ENCODE peak calls at places on chromosome 21, in nine cellular contexts. One of them, this sample, is unnamed.

GRCh38 chr21:14685568-14685967 is 139.5 kb upstream of the SAMSN1 start:
- DNase-seq in neural progenitor cell: no peak
- DNase-seq in left lung: no peak
- DNase-seq in choroid plexus epithelial cell: peak; percentile 11
- DNase-seq in ascending aorta: no peak
- DNase-seq in stomach: no peak
- DNase-seq in fibroblast of pulmonary artery: no peak
- DNase-seq in HFF-Myc: no peak
- DNase-seq in fibroblast of the aortic adventitia: no peak
- DNase-seq in this sample: no peak

GRCh38 chr21:37742115-37742514 is 174.1 kb downstream of the KCNJ6 start:
- DNase-seq in neural progenitor cell: no peak
- DNase-seq in left lung: no peak
- DNase-seq in choroid plexus epithelial cell: no peak
- DNase-seq in ascending aorta: no peak
- DNase-seq in stomach: no peak
- DNase-seq in fibroblast of pulmonary artery: no peak
- DNase-seq in HFF-Myc: no peak
- DNase-seq in fibroblast of the aortic adventitia: no peak
- DNase-seq in this sample: no peak

GRCh38 chr21:15437873-15438272 is 291.9 kb upstream of the USP25 start:
- DNase-seq in neural progenitor cell: no peak
- DNase-seq in left lung: no peak
- DNase-seq in choroid plexus epithelial cell: peak; percentile 75
- DNase-seq in ascending aorta: no peak
- DNase-seq in stomach: no peak
- DNase-seq in fibroblast of pulmonary artery: peak; percentile 57
- DNase-seq in HFF-Myc: peak; percentile 30
- DNase-seq in fibroblast of the aortic adventitia: peak; percentile 60
- DNase-seq in this sample: no peak

GRCh38 chr21:19034041-19034440 is 630.5 kb upstream of the TMPRSS15 start:
- DNase-seq in neural progenitor cell: no peak
- DNase-seq in left lung: no peak
- DNase-seq in choroid plexus epithelial cell: no peak
- DNase-seq in ascending aorta: no peak
- DNase-seq in stomach: no peak
- DNase-seq in fibroblast of pulmonary artery: no peak
- DNase-seq in HFF-Myc: no peak
- DNase-seq in fibroblast of the aortic adventitia: no peak
- DNase-seq in this sample: no peak

GRCh38 chr21:31363720-31364119 is 19.7 kb upstream of the TIAM1 start:
- DNase-seq in neural progenitor cell: no peak
- DNase-seq in left lung: no peak
- DNase-seq in choroid plexus epithelial cell: peak; percentile 50
- DNase-seq in ascending aorta: no peak
- DNase-seq in stomach: no peak
- DNase-seq in fibroblast of pulmonary artery: no peak
- DNase-seq in HFF-Myc: no peak
- DNase-seq in fibroblast of the aortic adventitia: no peak
- DNase-seq in this sample: no peak

GRCh38 chr21:16377857-16378256 is 648.1 kb downstream of the USP25 start:
- DNase-seq in neural progenitor cell: no peak
- DNase-seq in left lung: no peak
- DNase-seq in choroid plexus epithelial cell: no peak
- DNase-seq in ascending aorta: no peak
- DNase-seq in stomach: no peak
- DNase-seq in fibroblast of pulmonary artery: no peak
- DNase-seq in HFF-Myc: no peak
- DNase-seq in fibroblast of the aortic adventitia: no peak
- DNase-seq in this sample: no peak

GRCh38 chr21:38067086-38067739 is 151.0 kb upstream of the KCNJ6 start:
- DNase-seq in neural progenitor cell: no peak
- DNase-seq in left lung: no peak
- DNase-seq in choroid plexus epithelial cell: no peak
- DNase-seq in ascending aorta: no peak
- DNase-seq in stomach: no peak
- DNase-seq in fibroblast of pulmonary artery: peak; percentile 23
- DNase-seq in HFF-Myc: no peak
- DNase-seq in fibroblast of the aortic adventitia: peak; percentile 6
- DNase-seq in this sample: no peak

GRCh38 chr21:32520885-32521735 is 64.2 kb downstream of the TCP10L start:
- DNase-seq in neural progenitor cell: no peak
- DNase-seq in left lung: peak; percentile 69
- DNase-seq in choroid plexus epithelial cell: peak; percentile 98
- DNase-seq in ascending aorta: no peak
- DNase-seq in stomach: peak; percentile 54
- DNase-seq in fibroblast of pulmonary artery: peak; percentile 99
- DNase-seq in HFF-Myc: peak; percentile 60
- DNase-seq in fibroblast of the aortic adventitia: peak; percentile 99
- DNase-seq in this sample: peak; percentile 63

GRCh38 chr21:29189358-29189757 is 58.9 kb downstream of the MAP3K7CL start:
- DNase-seq in neural progenitor cell: no peak
- DNase-seq in left lung: no peak
- DNase-seq in choroid plexus epithelial cell: peak; percentile 50
- DNase-seq in ascending aorta: no peak
- DNase-seq in stomach: no peak
- DNase-seq in fibroblast of pulmonary artery: no peak
- DNase-seq in HFF-Myc: no peak
- DNase-seq in fibroblast of the aortic adventitia: no peak
- DNase-seq in this sample: no peak

GRCh38 chr21:33514234-33514633 is 22.7 kb upstream of the DNAJC28 start:
- DNase-seq in neural progenitor cell: no peak
- DNase-seq in left lung: no peak
- DNase-seq in choroid plexus epithelial cell: peak; percentile 58
- DNase-seq in ascending aorta: no peak
- DNase-seq in stomach: no peak
- DNase-seq in fibroblast of pulmonary artery: peak; percentile 43
- DNase-seq in HFF-Myc: no peak
- DNase-seq in fibroblast of the aortic adventitia: peak; percentile 45
- DNase-seq in this sample: no peak

GRCh38 chr21:17578162-17578561 is 34.5 kb downstream of the BTG3 start:
- DNase-seq in neural progenitor cell: no peak
- DNase-seq in left lung: no peak
- DNase-seq in choroid plexus epithelial cell: no peak
- DNase-seq in ascending aorta: no peak
- DNase-seq in stomach: no peak
- DNase-seq in fibroblast of pulmonary artery: no peak
- DNase-seq in HFF-Myc: no peak
- DNase-seq in fibroblast of the aortic adventitia: no peak
- DNase-seq in this sample: no peak

GRCh38 chr21:30713786-30714185 is 4.8 kb downstream of the KRTAP21-3 start:
- DNase-seq in neural progenitor cell: no peak
- DNase-seq in left lung: no peak
- DNase-seq in choroid plexus epithelial cell: no peak
- DNase-seq in ascending aorta: no peak
- DNase-seq in stomach: no peak
- DNase-seq in fibroblast of pulmonary artery: no peak
- DNase-seq in HFF-Myc: no peak
- DNase-seq in fibroblast of the aortic adventitia: no peak
- DNase-seq in this sample: no peak

GRCh38 chr21:40846057-40846456 is 901 bp downstream of the DSCAM start:
- DNase-seq in neural progenitor cell: no peak
- DNase-seq in left lung: no peak
- DNase-seq in choroid plexus epithelial cell: no peak
- DNase-seq in ascending aorta: no peak
- DNase-seq in stomach: no peak
- DNase-seq in fibroblast of pulmonary artery: no peak
- DNase-seq in HFF-Myc: no peak
- DNase-seq in fibroblast of the aortic adventitia: no peak
- DNase-seq in this sample: no peak

GRCh38 chr21:15066231-15066577 is 1.4 kb upstream of the NRIP1 start:
- DNase-seq in neural progenitor cell: no peak
- DNase-seq in left lung: no peak
- DNase-seq in choroid plexus epithelial cell: no peak
- DNase-seq in ascending aorta: no peak
- DNase-seq in stomach: no peak
- DNase-seq in fibroblast of pulmonary artery: no peak
- DNase-seq in HFF-Myc: no peak
- DNase-seq in fibroblast of the aortic adventitia: peak; percentile 60
- DNase-seq in this sample: no peak

GRCh38 chr21:31711745-31712144 is 20.2 kb downstream of the SCAF4 start:
- DNase-seq in neural progenitor cell: no peak
- DNase-seq in left lung: no peak
- DNase-seq in choroid plexus epithelial cell: no peak
- DNase-seq in ascending aorta: no peak
- DNase-seq in stomach: no peak
- DNase-seq in fibroblast of pulmonary artery: no peak
- DNase-seq in HFF-Myc: no peak
- DNase-seq in fibroblast of the aortic adventitia: no peak
- DNase-seq in this sample: no peak

GRCh38 chr21:27813750-27814149 is 846.9 kb upstream of the ADAMTS5 start:
- DNase-seq in neural progenitor cell: peak; percentile 2
- DNase-seq in left lung: no peak
- DNase-seq in choroid plexus epithelial cell: no peak
- DNase-seq in ascending aorta: no peak
- DNase-seq in stomach: no peak
- DNase-seq in fibroblast of pulmonary artery: no peak
- DNase-seq in HFF-Myc: no peak
- DNase-seq in fibroblast of the aortic adventitia: no peak
- DNase-seq in this sample: peak; percentile 12

GRCh38 chr21:14917762-14918161 is 147.0 kb downstream of the NRIP1 start:
- DNase-seq in neural progenitor cell: no peak
- DNase-seq in left lung: no peak
- DNase-seq in choroid plexus epithelial cell: no peak
- DNase-seq in ascending aorta: no peak
- DNase-seq in stomach: no peak
- DNase-seq in fibroblast of pulmonary artery: peak; percentile 24
- DNase-seq in HFF-Myc: no peak
- DNase-seq in fibroblast of the aortic adventitia: peak; percentile 45
- DNase-seq in this sample: no peak

GRCh38 chr21:15054606-15055239 is 10.1 kb downstream of the NRIP1 start:
- DNase-seq in neural progenitor cell: no peak
- DNase-seq in left lung: no peak
- DNase-seq in choroid plexus epithelial cell: no peak
- DNase-seq in ascending aorta: no peak
- DNase-seq in stomach: no peak
- DNase-seq in fibroblast of pulmonary artery: no peak
- DNase-seq in HFF-Myc: no peak
- DNase-seq in fibroblast of the aortic adventitia: no peak
- DNase-seq in this sample: no peak

GRCh38 chr21:28393279-28393678 is 599.4 kb downstream of the LTN1 start:
- DNase-seq in neural progenitor cell: no peak
- DNase-seq in left lung: no peak
- DNase-seq in choroid plexus epithelial cell: no peak
- DNase-seq in ascending aorta: no peak
- DNase-seq in stomach: peak; percentile 84
- DNase-seq in fibroblast of pulmonary artery: no peak
- DNase-seq in HFF-Myc: no peak
- DNase-seq in fibroblast of the aortic adventitia: no peak
- DNase-seq in this sample: peak; percentile 83

GRCh38 chr21:36661511-36662309 is 37.2 kb upstream of the SIM2 start:
- DNase-seq in neural progenitor cell: peak; percentile 62
- DNase-seq in left lung: no peak
- DNase-seq in choroid plexus epithelial cell: peak; percentile 46
- DNase-seq in ascending aorta: no peak
- DNase-seq in stomach: peak; percentile 40
- DNase-seq in fibroblast of pulmonary artery: peak; percentile 53
- DNase-seq in HFF-Myc: no peak
- DNase-seq in fibroblast of the aortic adventitia: peak; percentile 28
- DNase-seq in this sample: peak; percentile 37
- TF ChIP-seq CTCF in neural progenitor cell: peak; percentile 61
- TF ChIP-seq CTCF in left lung: peak; percentile 28
- TF ChIP-seq CTCF in choroid plexus epithelial cell: peak; percentile 75
- TF ChIP-seq CTCF in ascending aorta: no peak
- TF ChIP-seq CTCF in stomach: peak; percentile 29
- TF ChIP-seq CTCF in fibroblast of pulmonary artery: peak; percentile 59
- TF ChIP-seq CTCF in HFF-Myc: peak; percentile 57
- TF ChIP-seq CTCF in fibroblast of the aortic adventitia: peak; percentile 56
- TF ChIP-seq CTCF in this sample: peak; percentile 18

DNA sequence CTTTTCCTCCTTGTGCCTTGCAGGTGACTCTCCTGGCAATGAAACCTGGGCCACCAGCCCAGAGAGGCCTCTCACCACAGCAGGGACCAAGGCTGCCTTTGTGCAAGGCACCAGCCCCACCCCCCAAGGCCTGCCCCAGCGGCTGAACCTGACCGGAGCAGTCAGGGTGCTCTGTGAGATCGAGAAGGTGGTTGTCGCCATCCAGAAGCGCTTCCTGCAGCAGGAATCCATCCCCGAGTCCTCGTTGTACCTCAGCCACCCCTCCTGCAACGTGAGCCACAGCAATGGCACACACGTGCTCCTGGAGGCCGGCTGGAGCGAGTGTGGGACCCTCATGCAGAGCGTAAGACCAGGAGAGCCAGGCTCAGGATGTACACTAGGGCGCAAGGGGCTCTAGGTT is 51.7 kb downstream of the UMODL1 start:
- DNase-seq in neural progenitor cell: no peak
- DNase-seq in left lung: no peak
- DNase-seq in choroid plexus epithelial cell: no peak
- DNase-seq in ascending aorta: no peak
- DNase-seq in stomach: peak; percentile 49
- DNase-seq in fibroblast of pulmonary artery: no peak
- DNase-seq in HFF-Myc: no peak
- DNase-seq in fibroblast of the aortic adventitia: no peak
- DNase-seq in this sample: no peak
- H3K4me3 ChIP-seq in neural progenitor cell: no peak overlapping the region
- H3K4me3 ChIP-seq in left lung: no peak overlapping the region
- H3K4me3 ChIP-seq in choroid plexus epithelial cell: no peak overlapping the region
- H3K4me3 ChIP-seq in ascending aorta: no peak overlapping the region
- H3K4me3 ChIP-seq in stomach: no peak overlapping the region
- H3K4me3 ChIP-seq in fibroblast of pulmonary artery: no peak overlapping the region
- H3K4me3 ChIP-seq in HFF-Myc: no peak overlapping the region
- H3K4me3 ChIP-seq in fibroblast of the aortic adventitia: no peak overlapping the region
- H3K4me3 ChIP-seq in this sample: no peak overlapping the region

DNA sequence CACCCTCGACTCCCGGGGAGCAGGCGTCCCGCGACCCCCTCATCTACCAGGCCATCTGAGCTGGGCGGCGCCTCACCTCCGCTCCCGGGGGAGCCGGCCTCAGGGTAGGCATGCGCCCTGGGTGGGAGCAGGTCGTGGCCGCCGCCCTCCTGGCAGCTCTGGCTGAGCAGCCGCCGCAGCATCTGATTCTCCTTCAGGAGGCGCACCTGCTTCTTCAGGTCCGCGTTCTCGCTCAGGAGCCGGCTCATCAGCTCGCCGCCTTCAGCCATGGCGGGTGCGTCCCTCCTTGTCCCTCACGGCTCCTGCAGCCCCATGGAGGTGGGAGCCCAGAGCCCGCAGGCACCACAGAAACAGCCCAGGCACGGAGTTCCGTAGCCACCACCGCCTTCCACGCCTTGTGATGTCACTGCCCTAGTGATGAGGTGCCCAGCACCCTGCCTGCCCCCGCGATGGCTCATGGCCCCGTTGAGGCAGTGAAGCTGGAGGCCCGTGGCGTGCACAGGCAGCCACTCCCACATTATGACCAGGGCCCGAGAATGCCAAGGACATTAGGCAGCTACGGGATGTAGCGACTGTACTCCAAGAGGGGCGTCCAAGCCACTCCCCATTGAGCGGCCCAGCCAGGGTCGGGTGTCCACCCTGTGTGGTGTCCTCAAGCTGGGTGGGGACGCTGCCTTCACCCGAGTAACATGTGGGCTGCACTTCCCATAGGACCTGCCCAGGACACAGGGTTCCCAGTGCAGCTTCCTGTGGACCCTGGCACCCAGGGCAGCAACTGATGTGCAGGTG is 1.5 kb downstream of the SPATC1L start:
- DNase-seq in neural progenitor cell: no peak
- DNase-seq in left lung: no peak
- DNase-seq in choroid plexus epithelial cell: no peak
- DNase-seq in ascending aorta: no peak
- DNase-seq in stomach: no peak
- DNase-seq in fibroblast of pulmonary artery: no peak
- DNase-seq in HFF-Myc: no peak
- DNase-seq in fibroblast of the aortic adventitia: peak; percentile 15
- DNase-seq in this sample: no peak
- TF ChIP-seq CTCF in neural progenitor cell: no peak
- TF ChIP-seq CTCF in left lung: no peak
- TF ChIP-seq CTCF in choroid plexus epithelial cell: no peak
- TF ChIP-seq CTCF in ascending aorta: no peak
- TF ChIP-seq CTCF in stomach: no peak
- TF ChIP-seq CTCF in fibroblast of pulmonary artery: no peak
- TF ChIP-seq CTCF in HFF-Myc: no peak
- TF ChIP-seq CTCF in fibroblast of the aortic adventitia: no peak
- TF ChIP-seq CTCF in this sample: no peak

GRCh38 chr21:46100426-46100825 is 2.5 kb downstream of the COL6A2 start:
- DNase-seq in neural progenitor cell: no peak
- DNase-seq in left lung: no peak
- DNase-seq in choroid plexus epithelial cell: no peak
- DNase-seq in ascending aorta: peak; percentile 3
- DNase-seq in stomach: peak; percentile 11
- DNase-seq in fibroblast of pulmonary artery: peak; percentile 61
- DNase-seq in HFF-Myc: no peak
- DNase-seq in fibroblast of the aortic adventitia: peak; percentile 83
- DNase-seq in this sample: peak; percentile 6
- H3K4me3 ChIP-seq in neural progenitor cell: no peak overlapping the region
- H3K4me3 ChIP-seq in left lung: no peak overlapping the region
- H3K4me3 ChIP-seq in choroid plexus epithelial cell: no peak overlapping the region
- H3K4me3 ChIP-seq in ascending aorta: peak overlapping the region; percentile 37
- H3K4me3 ChIP-seq in stomach: no peak overlapping the region
- H3K4me3 ChIP-seq in fibroblast of pulmonary artery: peak overlapping the region; percentile 78
- H3K4me3 ChIP-seq in HFF-Myc: peak overlapping the region; percentile 88
- H3K4me3 ChIP-seq in fibroblast of the aortic adventitia: peak overlapping the region; percentile 79
- H3K4me3 ChIP-seq in this sample: peak overlapping the region; percentile 55